ENCODE peak calls at places on chromosomes 1 and 21, in five cellular contexts. One of them, this sample, is unnamed.

GRCh38 chr21:45102391-45102932 is 28.1 kb downstream of the ADARB1 start:
- DNase-seq in psoas muscle: no peak
- DNase-seq in heart right ventricle: no peak
- DNase-seq in iPS-NIHi11: no peak
- DNase-seq in H54: peak; percentile 77
- DNase-seq in this sample: no peak

GRCh38 chr1:15525043-15525958 is 1.3 kb upstream of the CASP9 start:
- DNase-seq in psoas muscle: no peak
- DNase-seq in heart right ventricle: no peak
- DNase-seq in iPS-NIHi11: peak; percentile 86
- DNase-seq in H54: peak; percentile 64
- DNase-seq in this sample: peak; percentile 97

GRCh38 chr1:50023292-50024159 is at the start of gene AGBL4:
- DNase-seq in psoas muscle: peak; percentile 63
- DNase-seq in heart right ventricle: peak; percentile 9
- DNase-seq in iPS-NIHi11: peak; percentile 89
- DNase-seq in H54: no peak
- DNase-seq in this sample: no peak

GRCh38 chr1:47219590-47220220 is 12.3 kb downstream of the TAL1 start:
- DNase-seq in psoas muscle: no peak
- DNase-seq in heart right ventricle: no peak
- DNase-seq in iPS-NIHi11: no peak
- DNase-seq in H54: no peak
- DNase-seq in this sample: no peak

GRCh38 chr1:201648066-201648910 is 109.4 kb downstream of the NAV1 start:
- DNase-seq in psoas muscle: peak; percentile 71
- DNase-seq in heart right ventricle: peak; percentile 80
- DNase-seq in iPS-NIHi11: peak; percentile 76
- DNase-seq in H54: peak; percentile 67
- DNase-seq in this sample: no peak

GRCh38 chr1:177310326-177310725 is 139.6 kb downstream of the BRINP2 start:
- DNase-seq in psoas muscle: no peak
- DNase-seq in heart right ventricle: no peak
- DNase-seq in iPS-NIHi11: no peak
- DNase-seq in H54: no peak
- DNase-seq in this sample: no peak

GRCh38 chr1:62295921-62296451 is 23.2 kb downstream of the KANK4 start:
- DNase-seq in psoas muscle: no peak
- DNase-seq in heart right ventricle: no peak
- DNase-seq in iPS-NIHi11: no peak
- DNase-seq in H54: no peak
- DNase-seq in this sample: no peak

GRCh38 chr1:167373398-167373797 is 144.9 kb downstream of the CD247 start:
- DNase-seq in psoas muscle: no peak
- DNase-seq in heart right ventricle: peak; percentile 9
- DNase-seq in iPS-NIHi11: no peak
- DNase-seq in H54: no peak
- DNase-seq in this sample: no peak

GRCh38 chr1:161054232-161054631 is 8.5 kb upstream of the USF1 start:
- DNase-seq in psoas muscle: no peak
- DNase-seq in heart right ventricle: no peak
- DNase-seq in iPS-NIHi11: no peak
- DNase-seq in H54: no peak
- DNase-seq in this sample: no peak

GRCh38 chr1:177172331-177172730 is 1.6 kb downstream of the BRINP2 start:
- DNase-seq in psoas muscle: no peak
- DNase-seq in heart right ventricle: no peak
- DNase-seq in iPS-NIHi11: no peak
- DNase-seq in H54: no peak
- DNase-seq in this sample: no peak

GRCh38 chr1:150765229-150765976 is at the start of gene CTSS:
- DNase-seq in psoas muscle: no peak
- DNase-seq in heart right ventricle: no peak
- DNase-seq in iPS-NIHi11: no peak
- DNase-seq in H54: no peak
- DNase-seq in this sample: peak; percentile 43

GRCh38 chr1:168687796-168688195 is 41.2 kb downstream of the DPT start:
- DNase-seq in psoas muscle: no peak
- DNase-seq in heart right ventricle: no peak
- DNase-seq in iPS-NIHi11: no peak
- DNase-seq in H54: no peak
- DNase-seq in this sample: no peak

GRCh38 chr21:27480841-27481261 is 514.0 kb upstream of the ADAMTS5 start:
- DNase-seq in psoas muscle: no peak
- DNase-seq in heart right ventricle: no peak
- DNase-seq in iPS-NIHi11: no peak
- DNase-seq in H54: peak; percentile 20
- DNase-seq in this sample: no peak

GRCh38 chr21:34636961-34637360 is 22.0 kb upstream of the RCAN1 start:
- DNase-seq in psoas muscle: no peak
- DNase-seq in heart right ventricle: no peak
- DNase-seq in iPS-NIHi11: no peak
- DNase-seq in H54: no peak
- DNase-seq in this sample: no peak

GRCh38 chr1:17232759-17233661 is 15.9 kb upstream of the PADI3 start:
- DNase-seq in psoas muscle: no peak
- DNase-seq in heart right ventricle: no peak
- DNase-seq in iPS-NIHi11: no peak
- DNase-seq in H54: peak; percentile 41
- DNase-seq in this sample: no peak

This sample was measured in HL-60.